ENCODE peak calls at places on chromosome 9, in four cellular contexts. D is PC-3, M is heart left ventricle, I is uterus. Q is an unnamed sample.

GRCh38 chr9:92097997-92098482 is 17.2 kb downstream of the SPTLC1 start:
- DNase-seq in D (no peak), M (peak; percentile 48), I (peak; percentile 77), Q (peak; percentile 53)

GRCh38 chr9:108919517-108919916 is 14.4 kb downstream of the ELP1 start:
- DNase-seq in M (no peak), I (no peak), D (no peak), Q (no peak)

GRCh38 chr9:35972093-35972492 is 14.1 kb upstream of the OR2S2 start:
- DNase-seq in M (no peak), D (no peak), I (no peak), Q (no peak)

GRCh38 chr9:86407022-86407421 is 52.8 kb upstream of the TUT7 start:
- DNase-seq in I (peak; percentile 43), M (no peak), D (peak; percentile 51), Q (peak; percentile 63)

GRCh38 chr9:136807281-136808074 is at the start of gene RABL6:
- DNase-seq in M (peak; percentile 83), I (peak; percentile 65), D (peak; percentile 67), Q (peak; percentile 66)

GRCh38 chr9:4839470-4839912 is 46.7 kb downstream of the RCL1 start:
- DNase-seq in I (no peak), M (no peak), D (no peak), Q (no peak)

GRCh38 chr9:108549184-108549583 is 306.6 kb downstream of the ACTL7B start:
- DNase-seq in D (peak; percentile 84), I (no peak), M (no peak), Q (peak; percentile 59)

GRCh38 chr9:112094948-112095779 is 79.9 kb downstream of the SUSD1 start:
- DNase-seq in I (no peak), M (no peak), D (no peak), Q (no peak)

GRCh38 chr9:122865300-122865699 is 36.9 kb upstream of the PDCL start:
- DNase-seq in I (no peak), M (no peak), D (no peak), Q (no peak)

GRCh38 chr9:118785456-118785855 is 583.8 kb downstream of the BRINP1 start:
- DNase-seq in I (no peak), M (no peak), D (no peak), Q (no peak)

GRCh38 chr9:19498015-19498414 is 89.2 kb downstream of the ACER2 start:
- DNase-seq in I (no peak), D (no peak), M (no peak), Q (no peak)

GRCh38 chr9:119963258-119963797 is 594.1 kb upstream of the BRINP1 start:
- DNase-seq in D (no peak), I (no peak), M (no peak), Q (no peak)

DNA sequence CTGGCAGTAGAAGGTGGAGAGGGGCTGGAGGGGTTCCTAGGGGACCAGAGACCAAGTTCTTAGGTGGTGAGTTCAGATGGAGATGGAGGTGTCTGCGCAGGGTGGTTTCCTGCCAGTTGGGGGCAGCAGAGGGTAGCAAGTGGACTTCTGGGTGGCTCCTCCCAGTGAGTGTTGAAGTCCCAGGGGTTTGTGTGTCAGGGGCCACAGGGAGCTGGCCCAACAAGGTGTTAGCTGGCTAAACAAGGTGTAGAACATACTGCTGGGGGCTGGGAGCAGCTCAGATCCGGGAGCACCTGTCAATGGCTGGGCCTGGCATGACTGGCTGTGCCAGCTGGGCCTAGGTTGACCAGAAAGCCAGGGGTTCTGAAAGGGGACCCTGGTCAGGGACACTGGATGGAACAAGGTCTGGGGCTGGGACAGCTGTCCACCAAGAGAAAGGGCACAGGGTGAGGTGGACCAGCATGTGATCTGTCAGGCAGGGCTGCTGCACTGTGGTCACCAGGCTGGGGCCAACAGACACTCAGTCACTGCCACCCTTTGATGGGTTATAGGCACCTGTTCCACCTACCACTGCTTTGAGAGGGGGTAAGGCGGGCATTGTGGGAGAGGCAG is 35.6 kb downstream of the DAB2IP start:
- DNase-seq in M (no peak), I (peak; percentile 85), D (peak; percentile 71), Q (peak; percentile 74)
- H3K27ac ChIP-seq in M (peak overlapping the region; percentile 14), I (peak overlapping the region; percentile 65), D (no peak overlapping the region), Q (no peak overlapping the region)

GRCh38 chr9:113591899-113592625 is 128.5 kb downstream of the RGS3 start:
- DNase-seq in M (no peak), D (no peak), I (no peak), Q (no peak)

GRCh38 chr9:113592806-113593575 is 129.5 kb downstream of the RGS3 start:
- DNase-seq in M (no peak), D (no peak), I (no peak), Q (no peak)

GRCh38 chr9:113596616-113597320 is 133.2 kb downstream of the RGS3 start:
- DNase-seq in I (no peak), M (no peak), D (no peak), Q (no peak)

GRCh38 chr9:113593682-113594281 is 130.3 kb downstream of the RGS3 start:
- DNase-seq in M (peak; percentile 98), D (peak; percentile 52), I (peak; percentile 93), Q (peak; percentile 79)

DNA sequence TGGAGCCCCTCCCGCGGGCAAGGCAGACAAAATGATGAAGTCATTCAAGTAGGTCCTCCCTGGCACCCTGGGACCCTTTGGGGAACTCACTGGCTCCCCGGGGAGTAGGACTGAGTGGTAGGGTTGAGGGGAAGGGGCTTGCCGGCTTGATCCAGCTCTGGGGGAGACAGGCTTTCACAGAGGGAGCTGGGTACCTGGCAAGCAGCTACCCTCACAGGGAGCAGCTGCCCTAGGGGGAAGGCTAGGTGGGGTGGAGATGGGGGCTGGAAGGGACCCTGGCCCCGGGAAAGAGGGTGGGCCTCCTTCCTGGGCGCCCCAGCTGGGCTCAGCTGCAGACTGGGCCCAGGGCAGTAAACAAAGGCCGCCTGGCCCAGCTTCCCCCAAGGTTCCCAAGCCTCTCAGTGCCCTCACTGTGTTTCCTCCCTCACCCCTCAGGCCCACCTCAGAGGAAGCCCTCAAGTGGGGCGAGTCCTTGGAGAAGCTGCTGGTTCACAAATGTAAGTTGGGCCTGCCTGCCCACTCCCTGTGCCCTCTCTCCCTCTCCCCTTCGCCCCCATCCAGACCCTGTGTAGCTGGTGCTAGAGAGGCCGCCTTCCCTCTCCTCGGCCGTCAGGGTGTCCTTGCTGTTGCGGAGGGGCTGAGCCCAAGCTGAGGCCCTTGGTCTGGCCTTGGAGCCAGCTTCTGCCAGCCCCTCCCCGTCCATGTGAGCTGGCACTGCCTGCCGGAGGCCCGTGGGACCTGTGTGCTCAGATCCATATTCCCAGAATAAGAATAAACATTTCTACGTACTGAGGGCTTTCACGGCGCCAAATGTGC is 131.2 kb downstream of the RGS3 start:
- DNase-seq in M (no peak), I (no peak), D (no peak), Q (no peak)
- H3K4me3 ChIP-seq in M (peak overlapping the region; percentile 74), I (peak overlapping the region; percentile 46), D (no peak overlapping the region), Q (peak overlapping the region; percentile 25)

DNA sequence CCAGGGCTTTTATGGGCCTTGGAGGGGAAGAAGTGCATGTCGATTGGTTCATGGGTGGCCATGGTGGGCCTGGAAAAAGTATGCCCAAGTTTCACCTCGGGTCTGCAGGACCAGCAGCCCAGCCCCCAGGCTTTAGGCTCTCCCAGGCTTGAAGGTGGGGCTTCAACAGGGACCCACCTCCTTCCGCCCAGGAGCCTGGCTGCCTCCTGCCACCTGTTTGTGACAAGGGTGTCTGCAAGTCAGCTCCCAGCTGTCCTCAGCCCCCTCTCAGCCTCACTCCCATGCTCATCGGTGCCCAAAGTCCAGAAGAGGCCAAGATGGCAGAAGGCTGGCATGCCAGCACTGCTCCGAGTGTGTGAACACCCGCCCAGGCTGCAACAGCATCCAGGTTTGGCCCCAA is 1063.2 kb upstream of the ACO1 start:
- DNase-seq in D (no peak), I (no peak), M (no peak), Q (no peak)
- H3K4me1 ChIP-seq in D (no peaks in the 10 kb centered on the region), I (no peaks in the 10 kb centered on the region), M (no peaks in the 10 kb centered on the region), Q (no peaks in the 10 kb centered on the region)

GRCh38 chr9:127136081-127136879 is 13.8 kb upstream of the ANGPTL2 start:
- DNase-seq in D (no peak), I (peak; percentile 23), M (no peak), Q (no peak)
- H3K27ac ChIP-seq in D (no peak overlapping the region), I (no peak overlapping the region), M (no peak overlapping the region), Q (no peak overlapping the region)

DNA sequence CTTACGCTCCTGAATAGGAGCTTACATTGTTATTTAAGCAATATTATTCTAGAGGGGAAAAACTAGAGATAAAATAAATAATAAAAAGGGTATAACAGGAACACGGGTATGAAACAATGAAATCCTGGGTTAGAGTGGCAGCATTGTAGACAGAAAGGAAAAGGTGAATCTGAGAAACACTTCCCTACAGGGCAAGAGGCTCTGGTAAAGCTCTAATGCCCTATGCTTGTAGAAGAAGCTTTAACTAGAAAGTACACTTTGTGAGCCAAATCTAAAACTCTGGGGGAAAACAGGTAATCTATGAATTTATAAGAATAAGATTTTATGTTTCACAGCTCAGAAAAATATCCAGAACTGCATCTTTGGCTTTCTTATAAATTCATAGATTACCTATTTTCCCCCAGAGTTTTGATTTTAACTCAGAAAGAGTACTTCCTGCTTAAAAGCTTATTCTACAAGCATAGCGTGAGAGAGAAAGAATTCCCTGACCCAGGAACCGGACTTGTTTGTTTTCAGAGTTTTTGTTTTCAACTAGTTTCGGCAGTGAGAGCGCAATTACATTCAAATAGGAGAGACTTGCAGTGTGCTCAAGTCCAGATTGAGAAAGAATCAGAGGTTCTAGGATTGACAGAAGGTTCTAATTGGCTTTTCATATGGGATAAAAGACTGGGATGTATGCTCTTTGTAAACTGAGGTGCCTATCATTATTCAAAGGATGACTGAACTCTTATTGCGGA is 651.0 kb upstream of the RORB start:
- DNase-seq in D (no peak), I (no peak), M (no peak), Q (no peak)
- H3K4me3 ChIP-seq in D (no peak overlapping the region), I (no peak overlapping the region), M (no peak overlapping the region), Q (no peak overlapping the region)

GRCh38 chr9:95076696-95077052 is 240.8 kb downstream of the FANCC start:
- DNase-seq in M (no peak), D (no peak), I (no peak), Q (no peak)

GRCh38 chr9:95073042-95073607 is 244.4 kb downstream of the FANCC start:
- DNase-seq in M (no peak), D (peak; percentile 29), I (no peak), Q (no peak)

GRCh38 chr9:95073918-95074317 is 243.6 kb downstream of the FANCC start:
- DNase-seq in I (no peak), D (no peak), M (no peak), Q (no peak)

GRCh38 chr9:95075700-95076099 is 241.8 kb downstream of the FANCC start:
- DNase-seq in M (no peak), I (no peak), D (no peak), Q (no peak)

DNA sequence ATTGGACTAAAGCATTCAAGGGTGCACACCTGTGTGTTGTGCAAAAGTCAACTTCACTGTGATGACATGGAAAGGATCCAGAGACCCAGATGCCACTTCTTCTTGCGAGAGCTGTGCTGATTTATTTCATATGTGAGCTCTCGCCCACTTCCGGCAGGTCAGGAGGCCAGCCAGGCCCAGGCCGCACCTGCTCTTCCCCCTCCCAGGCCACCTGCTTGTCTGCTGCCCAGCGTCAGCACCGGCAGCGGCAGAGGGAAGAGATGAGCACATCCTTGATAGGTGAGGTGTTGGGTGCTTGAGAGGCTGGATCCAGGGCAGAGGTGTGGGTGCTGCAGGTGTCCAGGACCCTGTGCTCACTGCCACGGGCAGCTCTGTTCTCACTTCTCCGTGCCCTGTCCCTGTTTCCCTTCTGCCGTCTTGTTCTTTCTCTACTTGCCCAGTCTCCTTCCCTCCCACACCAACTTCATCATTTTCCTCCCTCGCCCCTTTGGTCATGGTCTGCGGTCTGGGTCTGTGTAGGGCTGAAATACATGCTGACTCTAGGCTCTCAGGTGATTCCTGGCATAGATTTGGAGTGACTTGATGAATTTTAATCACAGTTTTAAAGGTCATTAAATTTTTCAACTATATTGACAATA is 242.8 kb downstream of the FANCC start:
- DNase-seq in I (no peak), D (no peak), M (no peak), Q (no peak)
- H3K4me1 ChIP-seq in I (peaks cover 40% of the 10 kb centered on the region), D (no peaks in the 10 kb centered on the region), M (peaks cover 79% of the 10 kb centered on the region), Q (peaks cover 13% of the 10 kb centered on the region)

Q was measured in prostate gland.